ENCODE peak calls at places on chromosome 1, in ten cellular contexts. M, S, K, A, L, N, U, P, T and O are unnamed samples.

GRCh38 chr1:79603862-79604261 is 597.3 kb upstream of the ADGRL4 start:
- DNase-seq in M (no peak), S (peak), K (no peak), A (no peak), L (no peak), N (no peak), U (no peak), P (no peak), T (no peak), O (peak)

GRCh38 chr1:93446837-93447451 is 974 bp upstream of the FNBP1L start:
- DNase-seq in M (peak), S (no peak), K (no peak), A (peak), L (peak), N (no peak), U (peak), P (no peak), T (peak), O (no peak)

GRCh38 chr1:29162476-29163138 is 19.1 kb downstream of the SRSF4 start:
- DNase-seq in M (no peak), S (no peak), K (no peak), A (no peak), L (no peak), N (peak), U (no peak), P (no peak), T (no peak), O (no peak)

GRCh38 chr1:151693057-151693651 is 23.4 kb downstream of the CELF3 start:
- DNase-seq in M (no peak), S (no peak), K (no peak), A (peak), L (peak), N (no peak), U (no peak), P (no peak), T (peak), O (no peak)

GRCh38 chr1:150151291-150152181 is 1.8 kb downstream of the PLEKHO1 start:
- DNase-seq in M (no peak), S (no peak), K (no peak), A (no peak), L (no peak), N (peak), U (peak), P (no peak), T (no peak), O (no peak)

GRCh38 chr1:92482665-92483441 is 3.9 kb downstream of the GFI1 start:
- DNase-seq in M (no peak), S (no peak), K (no peak), A (no peak), L (no peak), N (peak), U (no peak), P (no peak), T (no peak), O (no peak)

GRCh38 chr1:212293579-212293978 is 8.4 kb downstream of the PPP2R5A start:
- DNase-seq in M (no peak), S (no peak), K (no peak), A (no peak), L (no peak), N (no peak), U (no peak), P (no peak), T (no peak), O (no peak)

GRCh38 chr1:53543130-53543770 is 84.1 kb downstream of the DMRTB1 start:
- DNase-seq in M (no peak), S (no peak), K (no peak), A (no peak), L (no peak), N (no peak), U (no peak), P (peak), T (no peak), O (no peak)

GRCh38 chr1:55781944-55782482 is 566.8 kb upstream of the USP24 start:
- DNase-seq in M (no peak), S (peak), K (no peak), A (peak), L (peak), N (no peak), U (no peak), P (no peak), T (peak), O (peak)

GRCh38 chr1:85128296-85128695 is 72.5 kb downstream of the SYDE2 start:
- DNase-seq in M (no peak), S (no peak), K (no peak), A (no peak), L (no peak), N (no peak), U (no peak), P (no peak), T (no peak), O (no peak)

GRCh38 chr1:9615316-9616063 is 26.8 kb downstream of the TMEM201 start:
- DNase-seq in M (no peak), S (no peak), K (no peak), A (no peak), L (peak), N (peak), U (peak), P (no peak), T (peak), O (no peak)

GRCh38 chr1:155002479-155003226 is at the start of gene ZBTB7B:
- DNase-seq in M (peak), S (no peak), K (no peak), A (no peak), L (peak), N (peak), U (no peak), P (no peak), T (peak), O (no peak)

GRCh38 chr1:33399375-33399774 is 31.5 kb downstream of the PHC2 start:
- DNase-seq in M (no peak), S (no peak), K (no peak), A (no peak), L (no peak), N (no peak), U (no peak), P (no peak), T (no peak), O (no peak)

GRCh38 chr1:103960045-103960444 is 210.3 kb downstream of the AMY1C start:
- DNase-seq in M (no peak), S (no peak), K (no peak), A (no peak), L (no peak), N (no peak), U (no peak), P (no peak), T (no peak), O (no peak)

GRCh38 chr1:230072296-230072695 is 5.3 kb downstream of the GALNT2 start:
- DNase-seq in M (peak), S (no peak), K (no peak), A (no peak), L (no peak), N (no peak), U (no peak), P (no peak), T (no peak), O (no peak)